ENCODE peak calls at places on chromosomes 7 and 10, in ten cellular contexts. Q is T-helper 2 cell; N is Panc1; R is Caco-2; M is left kidney; F is AG04450; J is stomach; S is stimulated activated CD8-positive, alpha-beta memory T cell treated with anti-CD3 and anti-CD28 coated beads, Interleukin-15, amount 100 ng/mL, for 48 hours; P is T-cell; V is activated T-cell treated with anti-CD3 and anti-CD28 coated beads for 4 hours. I is an unnamed sample.

GRCh38 chr7:44655341-44655740 is 48.9 kb downstream of the OGDH start:
- DNase-seq in S (no peak), F (no peak), Q (no peak), P (no peak), R (no peak), M (no peak), N (no peak), V (no peak), J (no peak), I (no peak)

GRCh38 chr7:139118803-139119485 is 9.4 kb upstream of the ZC3HAV1 start:
- DNase-seq in M (peak), S (no peak), Q (no peak), F (no peak), R (no peak), N (no peak), J (no peak), P (no peak), V (no peak), I (no peak)

GRCh38 chr10:110642204-110642979 is 1.7 kb upstream of the RBM20 start:
- DNase-seq in N (no peak), P (no peak), F (no peak), S (no peak), M (no peak), Q (no peak), J (no peak), V (no peak), R (no peak), I (no peak)

GRCh38 chr10:75283150-75284096 is 47.7 kb upstream of the COMTD1 start:
- DNase-seq in R (no peak), P (no peak), Q (no peak), V (no peak), S (no peak), M (peak), F (no peak), J (no peak), N (no peak), I (no peak)

GRCh38 chr10:114538544-114538906 is 119.5 kb downstream of the ABLIM1 start:
- DNase-seq in S (no peak), N (no peak), F (no peak), R (no peak), M (no peak), P (no peak), Q (no peak), V (peak), J (peak), I (no peak)

GRCh38 chr7:73519867-73520672 is 2.0 kb downstream of the BAZ1B start:
- DNase-seq in F (no peak), J (no peak), P (no peak), N (no peak), R (no peak), M (peak), S (no peak), Q (no peak), V (no peak), I (no peak)

GRCh38 chr10:14163374-14164125 is 167.2 kb downstream of the FRMD4A start:
- DNase-seq in P (no peak), M (peak), J (no peak), R (no peak), N (no peak), F (no peak), Q (no peak), S (no peak), V (no peak), I (no peak)

GRCh38 chr7:32048970-32049369 is 21.2 kb downstream of the PDE1C start:
- DNase-seq in V (no peak), N (no peak), F (no peak), M (peak), P (no peak), J (no peak), Q (no peak), S (no peak), R (no peak), I (no peak)

GRCh38 chr10:16699435-16699834 is 117.8 kb downstream of the RSU1 start:
- DNase-seq in M (peak), F (no peak), N (no peak), J (no peak), Q (no peak), P (no peak), V (no peak), S (no peak), R (no peak), I (no peak)